ENCODE peak calls at places on chromosomes 4 and X, in five cellular contexts. M is T-cell, Z is H1, U is activated T-cell treated with anti-CD3 and anti-CD28 coated beads for 24 hours, P is T47D. Y is an unnamed sample.

GRCh38 chrX:110210417-110211139 is 107.3 kb downstream of the AMMECR1 start:
- DNase-seq in Z (no peak), P (no peak), M (no peak), U (no peak), Y (peak)

GRCh38 chr4:152369203-152369902 is 166.5 kb downstream of the FBXW7 start:
- DNase-seq in U (no peak), P (no peak), M (no peak), Z (no peak), Y (no peak)

GRCh38 chr4:20046179-20046578 is 205.5 kb upstream of the SLIT2 start:
- DNase-seq in Z (no peak), U (no peak), M (no peak), P (no peak), Y (no peak)

GRCh38 chrX:34653811-34654210 is 3.3 kb downstream of the TMEM47 start:
- DNase-seq in P (no peak), U (no peak), Z (no peak), M (no peak), Y (no peak)

GRCh38 chr4:48090621-48091020 is 43.4 kb downstream of the TXK start:
- DNase-seq in Z (no peak), M (no peak), P (no peak), U (no peak), Y (no peak)

GRCh38 chrX:96590403-96590802 is 94.2 kb upstream of the DIAPH2 start:
- DNase-seq in U (no peak), M (no peak), P (no peak), Z (no peak), Y (no peak)

GRCh38 chr4:165844151-165844550 is 28.9 kb upstream of the TLL1 start:
- DNase-seq in P (no peak), M (no peak), U (no peak), Z (no peak), Y (no peak)

GRCh38 chr4:176185068-176185467 is 10.3 kb downstream of the SPATA4 start:
- DNase-seq in M (no peak), Z (no peak), P (no peak), U (no peak), Y (peak)

GRCh38 chr4:88569944-88570455 is 22.3 kb upstream of the HERC3 start:
- DNase-seq in P (no peak), Z (no peak), U (no peak), M (no peak), Y (no peak)

GRCh38 chrX:67779099-67779498 is 235.3 kb downstream of the AR start:
- DNase-seq in P (no peak), Z (no peak), U (no peak), M (no peak), Y (no peak)

GRCh38 chr4:27305246-27305645 is 444.6 kb downstream of the STIM2 start:
- DNase-seq in M (no peak), U (no peak), P (no peak), Z (no peak), Y (no peak)

GRCh38 chr4:182219400-182219799 is 23.8 kb upstream of the TENM3 start:
- DNase-seq in Z (no peak), P (no peak), M (no peak), U (no peak), Y (peak)

GRCh38 chr4:41746025-41746439 is 2.5 kb downstream of the PHOX2B start:
- DNase-seq in U (no peak), P (no peak), M (no peak), Z (peak), Y (no peak)

GRCh38 chrX:670596-670995 is 40.0 kb downstream of the SHOX start:
- DNase-seq in Z (no peak), P (no peak), U (no peak), M (no peak), Y (no peak)

GRCh38 chr4:115720611-115721010 is 607.2 kb upstream of the NDST4 start:
- DNase-seq in P (no peak), Z (no peak), U (no peak), M (no peak), Y (peak)

GRCh38 chr4:24582235-24582863 is 2.0 kb downstream of the DHX15 start:
- DNase-seq in M (no peak), Z (no peak), P (no peak), U (no peak), Y (no peak)

GRCh38 chr4:181966084-181966483 is 277.1 kb upstream of the TENM3 start:
- DNase-seq in U (no peak), P (no peak), Z (no peak), M (no peak), Y (peak)

GRCh38 chr4:99816611-99817309 is at the start of gene DAPP1:
- DNase-seq in Z (no peak), M (peak), U (peak), P (no peak), Y (peak)

GRCh38 chr4:5162909-5163508 is 111.7 kb downstream of the STK32B start:
- DNase-seq in P (no peak), Z (no peak), M (no peak), U (no peak), Y (no peak)

GRCh38 chr4:921830-922331 is 10.2 kb downstream of the GAK start:
- DNase-seq in U (no peak), Z (no peak), P (no peak), M (no peak), Y (no peak)

GRCh38 chr4:119744580-119744979 is 116.0 kb upstream of the PDE5A start:
- DNase-seq in P (no peak), U (no peak), M (no peak), Z (no peak), Y (no peak)

GRCh38 chr4:20026456-20026855 is 225.2 kb upstream of the SLIT2 start:
- DNase-seq in Z (no peak), U (no peak), M (no peak), P (no peak), Y (no peak)

GRCh38 chr4:123102897-123103489 is 180.6 kb upstream of the NUDT6 start:
- DNase-seq in M (no peak), U (no peak), P (peak), Z (no peak), Y (peak)

GRCh38 chr4:89438102-89438831 is 130.7 kb upstream of the GPRIN3 start:
- DNase-seq in M (no peak), P (peak), Z (peak), U (peak), Y (peak)

GRCh38 chrX:50157545-50158125 is 43.2 kb downstream of the AKAP4 start:
- DNase-seq in Z (no peak), M (no peak), P (no peak), U (no peak), Y (peak)

GRCh38 chrX:1334854-1335253 is 1.7 kb upstream of the IL3RA start:
- DNase-seq in U (no peak), Z (no peak), P (no peak), M (no peak), Y (no peak)

GRCh38 chr4:102501635-102502382 is 650 bp downstream of the NFKB1 start:
- DNase-seq in P (peak), U (peak), M (peak), Z (no peak), Y (peak)

GRCh38 chr4:56979674-56980073 is 978 bp downstream of the POLR2B start:
- DNase-seq in U (peak), P (no peak), Z (no peak), M (no peak), Y (peak)

GRCh38 chr4:104491826-104492771 is 2.6 kb downstream of the CXXC4 start:
- DNase-seq in U (no peak), P (no peak), M (no peak), Z (peak), Y (peak)

GRCh38 chrX:23822397-23822796 is 39.4 kb downstream of the SAT1 start:
- DNase-seq in M (no peak), U (no peak), P (no peak), Z (no peak), Y (no peak)

GRCh38 chr4:130511776-130512175 is 1415.8 kb downstream of the C4orf33 start:
- DNase-seq in Z (no peak), M (no peak), U (no peak), P (no peak), Y (no peak)

GRCh38 chr4:10025230-10025806 is 4.0 kb upstream of the SLC2A9 start:
- DNase-seq in P (no peak), U (no peak), M (no peak), Z (no peak), Y (no peak)

GRCh38 chr4:38073596-38074234 is 113.5 kb downstream of the PTTG2 start:
- DNase-seq in Z (no peak), U (no peak), M (no peak), P (no peak), Y (no peak)